ENCODE peak calls at places on chromosomes 7 and 10, in four cellular contexts. One of them, this sample, is unnamed.

GRCh38 chr10:72353028-72353962 is 1.4 kb downstream of the DNAJB12 start:
- DNase-seq in GM12865: no peak
- DNase-seq in HS-27A: no peak
- DNase-seq in NCI-H1092: no peak
- DNase-seq in this sample: no peak

GRCh38 chr7:13057462-13058200 is 370.2 kb downstream of the ARL4A start:
- DNase-seq in HS-27A: no peak
- DNase-seq in GM12865: peak; percentile 35
- DNase-seq in NCI-H1092: no peak
- DNase-seq in this sample: peak; percentile 41

GRCh38 chr10:51915031-51915542 is 215.7 kb upstream of the CSTF2T start:
- DNase-seq in HS-27A: no peak
- DNase-seq in NCI-H1092: no peak
- DNase-seq in GM12865: no peak
- DNase-seq in this sample: no peak

GRCh38 chr10:78520737-78521430 is 487.2 kb downstream of the RPS24 start:
- DNase-seq in NCI-H1092: peak; percentile 8
- DNase-seq in GM12865: no peak
- DNase-seq in HS-27A: no peak
- DNase-seq in this sample: no peak

GRCh38 chr10:128481152-128481551 is 354.9 kb upstream of the MKI67 start:
- DNase-seq in HS-27A: no peak
- DNase-seq in GM12865: no peak
- DNase-seq in NCI-H1092: peak; percentile 70
- DNase-seq in this sample: no peak

GRCh38 chr7:81776972-81777371 is 7.1 kb upstream of the HGF start:
- DNase-seq in NCI-H1092: no peak
- DNase-seq in GM12865: no peak
- DNase-seq in HS-27A: no peak
- DNase-seq in this sample: no peak

GRCh38 chr7:770336-770735 is 43.3 kb upstream of the PRKAR1B start:
- DNase-seq in NCI-H1092: no peak
- DNase-seq in GM12865: no peak
- DNase-seq in HS-27A: no peak
- DNase-seq in this sample: no peak

GRCh38 chr10:19845963-19846362 is 29.7 kb downstream of the PLXDC2 start:
- DNase-seq in HS-27A: no peak
- DNase-seq in NCI-H1092: no peak
- DNase-seq in GM12865: no peak
- DNase-seq in this sample: no peak

GRCh38 chr10:76743169-76743568 is 894.4 kb downstream of the KCNMA1 start:
- DNase-seq in NCI-H1092: no peak
- DNase-seq in GM12865: no peak
- DNase-seq in HS-27A: no peak
- DNase-seq in this sample: no peak

GRCh38 chr7:50393076-50393475 is 57.1 kb downstream of the FIGNL1 start:
- DNase-seq in NCI-H1092: no peak
- DNase-seq in GM12865: no peak
- DNase-seq in HS-27A: no peak
- DNase-seq in this sample: no peak

GRCh38 chr7:134916428-134916883 is 69.9 kb upstream of the AGBL3 start:
- DNase-seq in NCI-H1092: no peak
- DNase-seq in GM12865: no peak
- DNase-seq in HS-27A: no peak
- DNase-seq in this sample: no peak

GRCh38 chr7:105907129-105907846 is 30.9 kb upstream of the ATXN7L1 start:
- DNase-seq in HS-27A: no peak
- DNase-seq in NCI-H1092: no peak
- DNase-seq in GM12865: no peak
- DNase-seq in this sample: no peak

GRCh38 chr7:22001345-22002004 is 55.8 kb upstream of the CDCA7L start:
- DNase-seq in GM12865: peak; percentile 63
- DNase-seq in HS-27A: peak; percentile 49
- DNase-seq in NCI-H1092: no peak
- DNase-seq in this sample: peak; percentile 64

GRCh38 chr7:26538683-26539082 is 247.0 kb downstream of the SNX10 start:
- DNase-seq in GM12865: no peak
- DNase-seq in HS-27A: no peak
- DNase-seq in NCI-H1092: no peak
- DNase-seq in this sample: no peak

GRCh38 chr7:44066494-44067063 is 1.2 kb upstream of the PGAM2 start:
- DNase-seq in HS-27A: no peak
- DNase-seq in NCI-H1092: no peak
- DNase-seq in GM12865: no peak
- DNase-seq in this sample: no peak

GRCh38 chr10:73894245-73894971 is 16.5 kb upstream of the PLAU start:
- DNase-seq in HS-27A: peak; percentile 71
- DNase-seq in NCI-H1092: no peak
- DNase-seq in GM12865: peak; percentile 64
- DNase-seq in this sample: no peak

GRCh38 chr10:49398986-49399385 is 3.1 kb upstream of the DRGX start:
- DNase-seq in HS-27A: no peak
- DNase-seq in NCI-H1092: no peak
- DNase-seq in GM12865: no peak
- DNase-seq in this sample: no peak

GRCh38 chr10:14736600-14737081 is 38.1 kb downstream of the FAM107B start:
- DNase-seq in NCI-H1092: no peak
- DNase-seq in GM12865: peak; percentile 51
- DNase-seq in HS-27A: no peak
- DNase-seq in this sample: peak; percentile 39

GRCh38 chr7:156829669-156830336 is 63.2 kb downstream of the LMBR1 start:
- DNase-seq in GM12865: no peak
- DNase-seq in HS-27A: no peak
- DNase-seq in NCI-H1092: no peak
- DNase-seq in this sample: no peak

GRCh38 chr10:99526861-99527504 is 5.8 kb upstream of the NKX2-3 start:
- DNase-seq in GM12865: no peak
- DNase-seq in HS-27A: no peak
- DNase-seq in NCI-H1092: no peak
- DNase-seq in this sample: no peak

GRCh38 chr10:29861811-29862505 is 197.4 kb downstream of the JCAD start:
- DNase-seq in HS-27A: no peak
- DNase-seq in NCI-H1092: no peak
- DNase-seq in GM12865: no peak
- DNase-seq in this sample: no peak

GRCh38 chr7:131251371-131251770 is 76.3 kb upstream of the MKLN1 start:
- DNase-seq in NCI-H1092: no peak
- DNase-seq in GM12865: no peak
- DNase-seq in HS-27A: no peak
- DNase-seq in this sample: no peak

GRCh38 chr7:129421717-129422250 is 12.4 kb upstream of the STRIP2 start:
- DNase-seq in NCI-H1092: no peak
- DNase-seq in GM12865: no peak
- DNase-seq in HS-27A: no peak
- DNase-seq in this sample: no peak

GRCh38 chr10:123682477-123682876 is 16.3 kb downstream of the GPR26 start:
- DNase-seq in GM12865: no peak
- DNase-seq in HS-27A: no peak
- DNase-seq in NCI-H1092: no peak
- DNase-seq in this sample: no peak